ENCODE peak calls at places on chromosomes 6 and 20, in five cellular contexts. M, T, O, X and W are unnamed samples.

GRCh38 chr6:19569563-19569962 is 267.6 kb upstream of the ID4 start:
- DNase-seq in M (no peak), T (no peak), O (no peak), X (no peak), W (no peak)

GRCh38 chr20:44762466-44763140 is 16.9 kb downstream of the KCNK15 start:
- DNase-seq in M (no peak), T (no peak), O (no peak), X (no peak), W (no peak)

GRCh38 chr6:157952751-157953479 is 28.7 kb upstream of the SYNJ2 start:
- DNase-seq in M (peak), T (peak), O (no peak), X (no peak), W (no peak)

GRCh38 chr20:8504030-8504429 is 372.0 kb downstream of the PLCB1 start:
- DNase-seq in M (no peak), T (no peak), O (no peak), X (no peak), W (no peak)

GRCh38 chr6:160088069-160088773 is 33.4 kb upstream of the SLC22A1 start:
- DNase-seq in M (peak), T (peak), O (no peak), X (peak), W (peak)

GRCh38 chr6:109381747-109382575 is at the start of gene CD164:
- DNase-seq in M (peak), T (peak), O (peak), X (peak), W (peak)

GRCh38 chr6:44001318-44001868 is 125.9 kb downstream of the MRPL14 start:
- DNase-seq in M (no peak), T (peak), O (no peak), X (peak), W (no peak)

GRCh38 chr6:106037060-106037459 is 49.1 kb upstream of the PRDM1 start:
- DNase-seq in M (no peak), T (no peak), O (no peak), X (no peak), W (no peak)

GRCh38 chr6:32819729-32820128 is 2.9 kb upstream of the HLA-DOB start:
- DNase-seq in M (no peak), T (no peak), O (no peak), X (peak), W (peak)

GRCh38 chr6:30163090-30163917 is at the start of gene TRIM15:
- DNase-seq in M (peak), T (peak), O (no peak), X (peak), W (peak)

GRCh38 chr20:1941226-1941625 is 46.0 kb downstream of the SIRPA start:
- DNase-seq in M (no peak), T (no peak), O (no peak), X (no peak), W (no peak)

GRCh38 chr6:51339728-51340127 is 521.1 kb downstream of the TFAP2B start:
- DNase-seq in M (no peak), T (no peak), O (no peak), X (no peak), W (no peak)

GRCh38 chr20:53773792-53774371 is 180.2 kb upstream of the ZNF217 start:
- DNase-seq in M (no peak), T (peak), O (no peak), X (peak), W (no peak)

GRCh38 chr6:26593278-26594127 is 3.2 kb upstream of the ABT1 start:
- DNase-seq in M (no peak), T (no peak), O (no peak), X (no peak), W (no peak)

GRCh38 chr6:73774311-73774766 is 78.3 kb downstream of the CD109 start:
- DNase-seq in M (peak), T (no peak), O (no peak), X (peak), W (no peak)

GRCh38 chr6:142685852-142686718 is 258.9 kb downstream of the HIVEP2 start:
- DNase-seq in M (no peak), T (no peak), O (no peak), X (no peak), W (no peak)

GRCh38 chr6:159759645-159760044 is 2.2 kb upstream of the ACAT2 start:
- DNase-seq in M (no peak), T (no peak), O (no peak), X (no peak), W (no peak)

GRCh38 chr20:46375771-46376170 is 30.6 kb downstream of the ELMO2 start:
- DNase-seq in M (no peak), T (no peak), O (no peak), X (no peak), W (no peak)

GRCh38 chr20:36653456-36653855 is 7.5 kb upstream of the SLA2 start:
- DNase-seq in M (no peak), T (no peak), O (no peak), X (no peak), W (no peak)

GRCh38 chr6:7267521-7268091 is 45.4 kb downstream of the SSR1 start:
- DNase-seq in M (no peak), T (peak), O (peak), X (peak), W (no peak)

GRCh38 chr20:6707231-6707870 is 60.1 kb upstream of the BMP2 start:
- DNase-seq in M (no peak), T (no peak), O (no peak), X (no peak), W (no peak)

GRCh38 chr6:128569737-128570438 is 49.5 kb upstream of the PTPRK start:
- DNase-seq in M (no peak), T (no peak), O (no peak), X (peak), W (no peak)

GRCh38 chr6:55777461-55777860 is 97.9 kb downstream of the BMP5 start:
- DNase-seq in M (no peak), T (no peak), O (no peak), X (no peak), W (no peak)

GRCh38 chr6:25277857-25278256 is 1.3 kb upstream of the CARMIL1 start:
- DNase-seq in M (no peak), T (no peak), O (no peak), X (no peak), W (no peak)

GRCh38 chr6:75493400-75494064 is at the start of gene FILIP1:
- DNase-seq in M (peak), T (no peak), O (no peak), X (no peak), W (no peak)

GRCh38 chr6:26126394-26127221 is 39.4 kb downstream of the HFE start:
- DNase-seq in M (peak), T (no peak), O (no peak), X (no peak), W (no peak)

GRCh38 chr20:37846573-37846972 is 56.4 kb upstream of the VSTM2L start:
- DNase-seq in M (no peak), T (no peak), O (no peak), X (no peak), W (no peak)

GRCh38 chr20:47686545-47686944 is 98.7 kb downstream of the SULF2 start:
- DNase-seq in M (no peak), T (no peak), O (no peak), X (no peak), W (no peak)

DNA sequence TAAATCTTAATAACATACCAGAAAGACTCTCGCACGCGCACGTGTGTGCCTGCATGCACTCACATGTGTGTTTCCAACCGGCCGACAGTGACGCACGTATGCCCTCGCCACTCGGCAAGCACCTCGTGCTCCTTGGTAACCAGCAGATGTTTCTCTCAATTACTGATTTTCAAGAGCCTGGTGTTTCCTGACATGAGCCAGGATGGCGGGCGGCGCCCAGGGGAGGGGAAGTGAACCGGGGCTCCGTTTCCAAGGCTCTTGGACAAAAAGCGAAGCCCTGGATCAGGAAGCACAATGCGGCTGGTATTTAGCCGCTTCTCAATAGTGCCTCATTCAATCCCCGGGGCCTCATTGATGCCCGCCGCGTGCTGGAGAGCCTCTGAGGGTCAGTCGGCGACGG is 37.7 kb downstream of the PMEPA1 start:
- DNase-seq in M (no peak), T (no peak), O (peak), X (no peak), W (no peak)
- TF ChIP-seq POLR2AphosphoS5 in M (no peak), T (no peak), O (peak), X (no peak), W (peak)

GRCh38 chr6:161439093-161439492 is 165.2 kb upstream of the AGPAT4 start:
- DNase-seq in M (no peak), T (no peak), O (no peak), X (peak), W (no peak)
- TF ChIP-seq POLR2A in M (no peak), T (no peak), O (no peak), X (no peak), W (no peak)

GRCh38 chr6:3396503-3397180 is 60.2 kb downstream of the SLC22A23 start:
- DNase-seq in M (no peak), T (no peak), O (no peak), X (no peak), W (no peak)
- TF ChIP-seq CTCF in M (no peak), T (no peak), O (no peak), X (no peak), W (no peak)

GRCh38 chr6:162497371-162497770 is 230.2 kb downstream of the PRKN start:
- DNase-seq in M (no peak), T (no peak), O (no peak), X (no peak), W (no peak)
- TF ChIP-seq POLR2AphosphoS5 in M (no peak), T (no peak), O (no peak), X (no peak), W (no peak)

GRCh38 chr6:82246802-82247633 is 526 bp downstream of the IBTK start:
- DNase-seq in M (peak), T (peak), O (no peak), X (peak), W (peak)

GRCh38 chr6:82246370-82246769 is 1.2 kb downstream of the IBTK start:
- DNase-seq in M (no peak), T (peak), O (no peak), X (no peak), W (no peak)

GRCh38 chr6:82249381-82250253 is 2.1 kb upstream of the IBTK start:
- DNase-seq in M (no peak), T (no peak), O (no peak), X (no peak), W (no peak)

GRCh38 chr6:82248233-82248735 is 740 bp upstream of the IBTK start:
- DNase-seq in M (peak), T (peak), O (peak), X (peak), W (no peak)

GRCh38 chr6:82247634-82248232 is at the start of gene IBTK:
- DNase-seq in M (peak), T (peak), O (peak), X (peak), W (peak)
- TF ChIP-seq POLR2A in M (peak), T (peak), O (no peak), X (no peak), W (peak)

GRCh38 chr6:138805431-138805830 is 9.5 kb downstream of the ECT2L start:
- DNase-seq in M (no peak), T (no peak), O (no peak), X (no peak), W (no peak)
- TF ChIP-seq CTCF in M (no peak), T (no peak), O (no peak), X (no peak), W (no peak)